ENCODE peak calls at places on chromosome 1, in five cellular contexts. L, V, W, I and B are unnamed samples.

GRCh38 chr1:202716654-202717053 is 6.4 kb upstream of the SYT2 start:
- DNase-seq in L (no peak), V (no peak), W (no peak), I (no peak), B (no peak)

GRCh38 chr1:97505816-97506215 is 415.0 kb downstream of the DPYD start:
- DNase-seq in L (no peak), V (no peak), W (no peak), I (no peak), B (no peak)

GRCh38 chr1:105138445-105138821 is 1388.7 kb downstream of the AMY1C start:
- DNase-seq in L (peak; percentile 78), V (no peak), W (no peak), I (no peak), B (no peak)

GRCh38 chr1:7069888-7070287 is 284.6 kb downstream of the CAMTA1 start:
- DNase-seq in L (no peak), V (no peak), W (no peak), I (peak; percentile 30), B (no peak)

GRCh38 chr1:204408074-204408507 is 3.5 kb downstream of the PPP1R15B start:
- DNase-seq in L (peak; percentile 61), V (peak; percentile 88), W (no peak), I (peak; percentile 54), B (no peak)

GRCh38 chr1:206556047-206556747 is 48.9 kb downstream of the RASSF5 start:
- DNase-seq in L (no peak), V (no peak), W (no peak), I (no peak), B (no peak)

GRCh38 chr1:206739411-206740076 is 31.0 kb upstream of the IL19 start:
- DNase-seq in L (peak; percentile 60), V (no peak), W (no peak), I (no peak), B (no peak)

GRCh38 chr1:229035054-229035747 is 235.7 kb upstream of the RAB4A start:
- DNase-seq in L (no peak), V (no peak), W (no peak), I (no peak), B (no peak)

GRCh38 chr1:96370752-96371151 is 350.8 kb upstream of the PTBP2 start:
- DNase-seq in L (no peak), V (no peak), W (no peak), I (peak; percentile 48), B (no peak)

GRCh38 chr1:35369922-35370671 is 101.6 kb downstream of the ZMYM4 start:
- DNase-seq in L (no peak), V (peak; percentile 81), W (peak; percentile 9), I (peak; percentile 66), B (peak; percentile 13)

GRCh38 chr1:174712541-174712940 is 264.8 kb downstream of the GPR52 start:
- DNase-seq in L (no peak), V (no peak), W (no peak), I (no peak), B (no peak)

GRCh38 chr1:65317866-65318653 is 8.7 kb downstream of the DNAJC6 start:
- DNase-seq in L (no peak), V (no peak), W (no peak), I (no peak), B (no peak)

GRCh38 chr1:244104309-244105060 is 53.4 kb downstream of the ZBTB18 start:
- DNase-seq in L (no peak), V (no peak), W (no peak), I (peak; percentile 94), B (no peak)

GRCh38 chr1:202709276-202710041 is 795 bp downstream of the SYT2 start:
- DNase-seq in L (no peak), V (no peak), W (no peak), I (no peak), B (no peak)

GRCh38 chr1:195065437-195065836 is 1542.8 kb downstream of the KCNT2 start:
- DNase-seq in L (no peak), V (no peak), W (no peak), I (no peak), B (no peak)

GRCh38 chr1:7704214-7705047 is 66.7 kb upstream of the VAMP3 start:
- DNase-seq in L (peak; percentile 91), V (peak; percentile 95), W (peak; percentile 93), I (peak; percentile 99), B (peak; percentile 75)

GRCh38 chr1:86455078-86455477 is 13.6 kb upstream of the CLCA1 start:
- DNase-seq in L (no peak), V (no peak), W (no peak), I (no peak), B (no peak)

GRCh38 chr1:33348676-33349080 is 27.8 kb upstream of the A3GALT2 start:
- DNase-seq in L (no peak), V (no peak), W (no peak), I (no peak), B (no peak)

GRCh38 chr1:56627019-56627635 is 18.0 kb upstream of the PRKAA2 start:
- DNase-seq in L (no peak), V (no peak), W (no peak), I (no peak), B (no peak)

GRCh38 chr1:91450260-91450659 is 45.6 kb upstream of the HFM1 start:
- DNase-seq in L (no peak), V (no peak), W (no peak), I (no peak), B (no peak)

GRCh38 chr1:155207578-155208405 is at the start of gene THBS3:
- DNase-seq in L (no peak), V (peak; percentile 78), W (peak; percentile 41), I (peak; percentile 38), B (no peak)

GRCh38 chr1:47978486-47978885 is 18.7 kb downstream of the TRABD2B start:
- DNase-seq in L (no peak), V (no peak), W (no peak), I (no peak), B (no peak)

GRCh38 chr1:7620196-7620595 is 150.9 kb upstream of the VAMP3 start:
- DNase-seq in L (no peak), V (peak; percentile 9), W (no peak), I (no peak), B (no peak)

GRCh38 chr1:113675299-113675698 is 84.0 kb downstream of the PHTF1 start:
- DNase-seq in L (peak; percentile 46), V (no peak), W (no peak), I (no peak), B (no peak)

GRCh38 chr1:1431006-1431844 is 4.3 kb upstream of the VWA1 start:
- DNase-seq in L (no peak), V (no peak), W (no peak), I (peak; percentile 13), B (no peak)

GRCh38 chr1:201503397-201504176 is 3.3 kb downstream of the CSRP1 start:
- DNase-seq in L (peak; percentile 90), V (no peak), W (no peak), I (peak; percentile 83), B (no peak)